ENCODE peak calls at places on chromosomes 5 and 9, in six cellular contexts. One of them, this sample, is unnamed.

GRCh38 chr5:93532370-93532769 is 48.6 kb downstream of the NR2F1-AS1 start:
- DNase-seq in stomach: peak
- DNase-seq in CD4-positive, CD25-positive, alpha-beta regulatory T cell: no peak
- DNase-seq in endodermal cell: no peak
- DNase-seq in uterus: peak
- DNase-seq in OCI-LY7: no peak
- DNase-seq in this sample: peak

GRCh38 chr5:127757576-127757975 is 54.4 kb downstream of the CCDC192 start:
- DNase-seq in uterus: no peak
- DNase-seq in endodermal cell: peak
- DNase-seq in stomach: peak
- DNase-seq in CD4-positive, CD25-positive, alpha-beta regulatory T cell: no peak
- DNase-seq in OCI-LY7: peak
- DNase-seq in this sample: peak

GRCh38 chr5:93348231-93348630 is 232.8 kb downstream of the NR2F1-AS1 start:
- DNase-seq in OCI-LY7: no peak
- DNase-seq in CD4-positive, CD25-positive, alpha-beta regulatory T cell: no peak
- DNase-seq in uterus: no peak
- DNase-seq in stomach: no peak
- DNase-seq in endodermal cell: no peak
- DNase-seq in this sample: no peak

GRCh38 chr5:40511801-40512200 is 167.9 kb upstream of the PTGER4 start:
- DNase-seq in OCI-LY7: no peak
- DNase-seq in CD4-positive, CD25-positive, alpha-beta regulatory T cell: no peak
- DNase-seq in stomach: no peak
- DNase-seq in endodermal cell: no peak
- DNase-seq in uterus: no peak
- DNase-seq in this sample: no peak

GRCh38 chr5:92909545-92909962 is 671.5 kb downstream of the NR2F1-AS1 start:
- DNase-seq in CD4-positive, CD25-positive, alpha-beta regulatory T cell: no peak
- DNase-seq in OCI-LY7: peak
- DNase-seq in stomach: no peak
- DNase-seq in uterus: no peak
- DNase-seq in endodermal cell: peak
- DNase-seq in this sample: no peak

GRCh38 chr9:131252120-131252519 is 24.2 kb downstream of the FAM78A start:
- DNase-seq in CD4-positive, CD25-positive, alpha-beta regulatory T cell: no peak
- DNase-seq in OCI-LY7: no peak
- DNase-seq in uterus: no peak
- DNase-seq in stomach: no peak
- DNase-seq in endodermal cell: no peak
- DNase-seq in this sample: no peak

GRCh38 chr5:35308391-35308790 is 78.1 kb upstream of the PRLR start:
- DNase-seq in endodermal cell: peak
- DNase-seq in OCI-LY7: no peak
- DNase-seq in uterus: no peak
- DNase-seq in stomach: no peak
- DNase-seq in CD4-positive, CD25-positive, alpha-beta regulatory T cell: no peak
- DNase-seq in this sample: no peak

GRCh38 chr9:113593682-113594281 is 130.3 kb downstream of the RGS3 start:
- DNase-seq in endodermal cell: peak
- DNase-seq in OCI-LY7: no peak
- DNase-seq in CD4-positive, CD25-positive, alpha-beta regulatory T cell: no peak
- DNase-seq in uterus: peak
- DNase-seq in stomach: peak
- DNase-seq in this sample: no peak

GRCh38 chr9:36116593-36116992 is 19.9 kb upstream of the GLIPR2 start:
- DNase-seq in OCI-LY7: no peak
- DNase-seq in uterus: no peak
- DNase-seq in CD4-positive, CD25-positive, alpha-beta regulatory T cell: no peak
- DNase-seq in stomach: no peak
- DNase-seq in endodermal cell: no peak
- DNase-seq in this sample: no peak

GRCh38 chr5:108528655-108529054 is 146.8 kb upstream of the FBXL17 start:
- DNase-seq in OCI-LY7: no peak
- DNase-seq in endodermal cell: no peak
- DNase-seq in uterus: no peak
- DNase-seq in CD4-positive, CD25-positive, alpha-beta regulatory T cell: no peak
- DNase-seq in stomach: no peak
- DNase-seq in this sample: no peak

GRCh38 chr5:108529381-108529780 is 147.5 kb upstream of the FBXL17 start:
- DNase-seq in CD4-positive, CD25-positive, alpha-beta regulatory T cell: no peak
- DNase-seq in uterus: no peak
- DNase-seq in endodermal cell: no peak
- DNase-seq in stomach: no peak
- DNase-seq in OCI-LY7: no peak
- DNase-seq in this sample: no peak

GRCh38 chr5:108536321-108536720 is 154.4 kb upstream of the FBXL17 start:
- DNase-seq in OCI-LY7: no peak
- DNase-seq in uterus: no peak
- DNase-seq in stomach: no peak
- DNase-seq in CD4-positive, CD25-positive, alpha-beta regulatory T cell: no peak
- DNase-seq in endodermal cell: no peak
- DNase-seq in this sample: no peak

GRCh38 chr5:108530706-108531105 is 148.8 kb upstream of the FBXL17 start:
- DNase-seq in stomach: no peak
- DNase-seq in OCI-LY7: no peak
- DNase-seq in CD4-positive, CD25-positive, alpha-beta regulatory T cell: no peak
- DNase-seq in endodermal cell: no peak
- DNase-seq in uterus: no peak
- DNase-seq in this sample: no peak

GRCh38 chr5:108531367-108532211 is 149.7 kb upstream of the FBXL17 start:
- DNase-seq in uterus: no peak
- DNase-seq in endodermal cell: no peak
- DNase-seq in OCI-LY7: no peak
- DNase-seq in CD4-positive, CD25-positive, alpha-beta regulatory T cell: no peak
- DNase-seq in stomach: no peak
- DNase-seq in this sample: no peak
- H3K27ac ChIP-seq in uterus: no peak
- H3K27ac ChIP-seq in endodermal cell: no peak
- H3K27ac ChIP-seq in OCI-LY7: no peak
- H3K27ac ChIP-seq in CD4-positive, CD25-positive, alpha-beta regulatory T cell: no peak
- H3K27ac ChIP-seq in stomach: no peak
- H3K27ac ChIP-seq in this sample: no peak

GRCh38 chr5:56922922-56923321 is 13.5 kb downstream of the SETD9 start:
- DNase-seq in uterus: no peak
- DNase-seq in endodermal cell: no peak
- DNase-seq in OCI-LY7: no peak
- DNase-seq in CD4-positive, CD25-positive, alpha-beta regulatory T cell: no peak
- DNase-seq in stomach: no peak
- DNase-seq in this sample: no peak
- H3K27ac ChIP-seq in uterus: no peak
- H3K27ac ChIP-seq in endodermal cell: no peak
- H3K27ac ChIP-seq in OCI-LY7: no peak
- H3K27ac ChIP-seq in CD4-positive, CD25-positive, alpha-beta regulatory T cell: no peak
- H3K27ac ChIP-seq in stomach: no peak
- H3K27ac ChIP-seq in this sample: no peak

DNA sequence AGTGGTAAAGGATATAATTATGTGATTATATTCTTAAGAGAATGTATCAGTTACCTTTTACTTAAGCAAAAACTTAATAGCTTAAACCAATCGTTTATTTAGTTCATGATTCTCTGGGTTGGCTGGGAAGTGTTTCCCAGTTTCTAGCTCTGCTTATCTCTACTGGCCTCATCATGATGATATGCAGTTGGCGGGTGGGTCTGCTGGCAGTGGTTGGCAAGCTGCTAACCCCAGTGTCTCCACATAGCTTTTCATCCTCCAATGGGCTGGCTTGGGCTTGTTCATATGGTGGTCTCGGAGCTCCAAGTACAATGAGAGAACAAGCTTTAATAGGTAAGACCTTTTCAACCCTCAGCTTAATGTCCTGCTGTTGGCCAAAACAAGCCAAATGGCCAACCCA is 43.8 kb downstream of the ABLIM3 start:
- DNase-seq in stomach: no peak
- DNase-seq in OCI-LY7: no peak
- DNase-seq in CD4-positive, CD25-positive, alpha-beta regulatory T cell: no peak
- DNase-seq in uterus: no peak
- DNase-seq in endodermal cell: no peak
- DNase-seq in this sample: no peak
- H3K27ac ChIP-seq in stomach: no peak
- H3K27ac ChIP-seq in OCI-LY7: no peak
- H3K27ac ChIP-seq in CD4-positive, CD25-positive, alpha-beta regulatory T cell: no peak
- H3K27ac ChIP-seq in uterus: no peak
- H3K27ac ChIP-seq in endodermal cell: no peak
- H3K27ac ChIP-seq in this sample: no peak

GRCh38 chr5:145960166-145960565 is 23.8 kb downstream of the SH3RF2 start:
- DNase-seq in OCI-LY7: no peak
- DNase-seq in CD4-positive, CD25-positive, alpha-beta regulatory T cell: no peak
- DNase-seq in uterus: no peak
- DNase-seq in stomach: no peak
- DNase-seq in endodermal cell: no peak
- DNase-seq in this sample: no peak
- H3K27ac ChIP-seq in OCI-LY7: no peak
- H3K27ac ChIP-seq in CD4-positive, CD25-positive, alpha-beta regulatory T cell: no peak
- H3K27ac ChIP-seq in uterus: no peak
- H3K27ac ChIP-seq in stomach: peak
- H3K27ac ChIP-seq in endodermal cell: no peak
- H3K27ac ChIP-seq in this sample: peak

GRCh38 chr5:150599917-150600511 is 40.4 kb upstream of the SYNPO start:
- DNase-seq in CD4-positive, CD25-positive, alpha-beta regulatory T cell: no peak
- DNase-seq in endodermal cell: no peak
- DNase-seq in uterus: peak
- DNase-seq in stomach: peak
- DNase-seq in OCI-LY7: no peak
- DNase-seq in this sample: peak

GRCh38 chr5:150603491-150603890 is 37.0 kb upstream of the SYNPO start:
- DNase-seq in stomach: no peak
- DNase-seq in CD4-positive, CD25-positive, alpha-beta regulatory T cell: no peak
- DNase-seq in OCI-LY7: no peak
- DNase-seq in uterus: no peak
- DNase-seq in endodermal cell: no peak
- DNase-seq in this sample: no peak

GRCh38 chr5:150603052-150603451 is 37.4 kb upstream of the SYNPO start:
- DNase-seq in CD4-positive, CD25-positive, alpha-beta regulatory T cell: no peak
- DNase-seq in uterus: no peak
- DNase-seq in endodermal cell: no peak
- DNase-seq in OCI-LY7: no peak
- DNase-seq in stomach: no peak
- DNase-seq in this sample: no peak

GRCh38 chr5:150600951-150601773 is 39.3 kb upstream of the SYNPO start:
- DNase-seq in stomach: no peak
- DNase-seq in OCI-LY7: no peak
- DNase-seq in CD4-positive, CD25-positive, alpha-beta regulatory T cell: no peak
- DNase-seq in uterus: no peak
- DNase-seq in endodermal cell: no peak
- DNase-seq in this sample: no peak

GRCh38 chr5:150601774-150602345 is 38.6 kb upstream of the SYNPO start:
- DNase-seq in uterus: no peak
- DNase-seq in endodermal cell: no peak
- DNase-seq in stomach: no peak
- DNase-seq in OCI-LY7: no peak
- DNase-seq in CD4-positive, CD25-positive, alpha-beta regulatory T cell: no peak
- DNase-seq in this sample: no peak
- H3K27ac ChIP-seq in uterus: peak
- H3K27ac ChIP-seq in endodermal cell: no peak
- H3K27ac ChIP-seq in stomach: peak
- H3K27ac ChIP-seq in OCI-LY7: no peak
- H3K27ac ChIP-seq in CD4-positive, CD25-positive, alpha-beta regulatory T cell: no peak
- H3K27ac ChIP-seq in this sample: no peak

GRCh38 chr9:134732392-134733110 is 90.9 kb downstream of the COL5A1 start:
- DNase-seq in CD4-positive, CD25-positive, alpha-beta regulatory T cell: no peak
- DNase-seq in uterus: peak
- DNase-seq in endodermal cell: no peak
- DNase-seq in stomach: no peak
- DNase-seq in OCI-LY7: no peak
- DNase-seq in this sample: no peak
- H3K27ac ChIP-seq in CD4-positive, CD25-positive, alpha-beta regulatory T cell: no peak
- H3K27ac ChIP-seq in uterus: peak
- H3K27ac ChIP-seq in endodermal cell: no peak
- H3K27ac ChIP-seq in stomach: peak
- H3K27ac ChIP-seq in OCI-LY7: no peak
- H3K27ac ChIP-seq in this sample: no peak

DNA sequence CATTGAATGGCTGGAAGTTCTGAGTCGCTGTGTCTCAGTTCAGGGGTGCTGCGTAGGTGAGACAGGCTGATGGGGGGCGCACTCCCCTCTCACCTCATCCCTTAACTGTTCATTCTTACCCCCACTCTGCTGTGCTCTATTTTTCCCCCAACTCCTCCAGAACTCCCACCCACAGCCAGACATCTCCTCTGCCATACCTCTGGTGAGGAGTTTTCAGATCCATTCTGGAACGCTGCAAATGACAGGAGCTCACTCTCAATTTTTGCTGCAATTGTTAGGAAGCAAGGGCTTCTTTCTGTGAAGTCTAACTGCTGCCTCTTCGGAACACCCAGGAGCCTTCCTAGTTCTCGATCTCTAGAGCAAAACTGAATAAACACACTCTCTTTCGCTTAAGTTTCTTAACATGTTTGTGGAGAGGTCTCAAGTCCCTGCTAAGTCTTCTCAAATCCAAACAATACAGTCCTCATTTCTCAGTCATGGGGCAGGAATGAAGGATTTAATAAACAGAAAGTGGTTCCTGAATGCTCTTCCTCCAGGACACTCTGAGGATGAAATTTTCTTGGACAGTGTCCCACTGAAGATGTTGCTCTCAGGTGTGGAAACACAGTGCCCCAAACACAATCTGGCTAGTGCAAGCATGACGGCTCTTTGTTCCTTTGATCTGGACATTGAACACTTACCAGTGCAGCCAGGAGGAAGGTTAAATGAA is 387.7 kb downstream of the KDM4C start:
- DNase-seq in endodermal cell: no peak
- DNase-seq in OCI-LY7: no peak
- DNase-seq in CD4-positive, CD25-positive, alpha-beta regulatory T cell: no peak
- DNase-seq in stomach: no peak
- DNase-seq in uterus: no peak
- DNase-seq in this sample: no peak
- H3K27ac ChIP-seq in endodermal cell: no peak
- H3K27ac ChIP-seq in OCI-LY7: no peak
- H3K27ac ChIP-seq in CD4-positive, CD25-positive, alpha-beta regulatory T cell: no peak
- H3K27ac ChIP-seq in stomach: no peak
- H3K27ac ChIP-seq in uterus: no peak
- H3K27ac ChIP-seq in this sample: no peak